ENCODE peak calls at places on chromosomes 5 and 9, in four cellular contexts. W is HepG2, P is GM12878, Y is K562. T is an unnamed sample.

GRCh38 chr5:73229271-73229670 is 56.3 kb downstream of the TMEM174 start:
- DNase-seq in W (no peak), P (no peak), Y (no peak), T (no peak)

GRCh38 chr5:60576425-60576824 is 123.5 kb downstream of the DEPDC1B start:
- DNase-seq in W (no peak), P (no peak), Y (no peak), T (no peak)

GRCh38 chr5:169647566-169647965 is 10.5 kb downstream of the DOCK2 start:
- DNase-seq in W (no peak), P (no peak), Y (no peak), T (no peak)

GRCh38 chr5:38228914-38229313 is 29.4 kb upstream of the EGFLAM start:
- DNase-seq in W (no peak), P (no peak), Y (no peak), T (no peak)

GRCh38 chr5:43231977-43232376 is 40.0 kb downstream of the NIM1K start:
- DNase-seq in W (no peak), P (no peak), Y (no peak), T (no peak)

GRCh38 chr9:135816179-135816970 is 91.0 kb downstream of the CAMSAP1 start:
- DNase-seq in W (no peak), P (no peak), Y (no peak), T (no peak)

GRCh38 chr9:122251351-122251750 is 13.3 kb downstream of the RBM18 start:
- DNase-seq in W (peak), P (no peak), Y (no peak), T (no peak)

GRCh38 chr9:136683173-136683745 is 4.0 kb downstream of the AGPAT2 start:
- DNase-seq in W (no peak), P (no peak), Y (no peak), T (no peak)

GRCh38 chr5:5953641-5954040 is 424.7 kb downstream of the MED10 start:
- DNase-seq in W (no peak), P (no peak), Y (no peak), T (no peak)

GRCh38 chr9:79134654-79135053 is 437.1 kb upstream of the TLE4 start:
- DNase-seq in W (no peak), P (no peak), Y (no peak), T (peak)

GRCh38 chr5:11797132-11797531 is 107.1 kb downstream of the CTNND2 start:
- DNase-seq in W (no peak), P (no peak), Y (no peak), T (no peak)

GRCh38 chr5:99000878-99001277 is 72.1 kb upstream of the CHD1 start:
- DNase-seq in W (no peak), P (no peak), Y (no peak), T (no peak)

DNA sequence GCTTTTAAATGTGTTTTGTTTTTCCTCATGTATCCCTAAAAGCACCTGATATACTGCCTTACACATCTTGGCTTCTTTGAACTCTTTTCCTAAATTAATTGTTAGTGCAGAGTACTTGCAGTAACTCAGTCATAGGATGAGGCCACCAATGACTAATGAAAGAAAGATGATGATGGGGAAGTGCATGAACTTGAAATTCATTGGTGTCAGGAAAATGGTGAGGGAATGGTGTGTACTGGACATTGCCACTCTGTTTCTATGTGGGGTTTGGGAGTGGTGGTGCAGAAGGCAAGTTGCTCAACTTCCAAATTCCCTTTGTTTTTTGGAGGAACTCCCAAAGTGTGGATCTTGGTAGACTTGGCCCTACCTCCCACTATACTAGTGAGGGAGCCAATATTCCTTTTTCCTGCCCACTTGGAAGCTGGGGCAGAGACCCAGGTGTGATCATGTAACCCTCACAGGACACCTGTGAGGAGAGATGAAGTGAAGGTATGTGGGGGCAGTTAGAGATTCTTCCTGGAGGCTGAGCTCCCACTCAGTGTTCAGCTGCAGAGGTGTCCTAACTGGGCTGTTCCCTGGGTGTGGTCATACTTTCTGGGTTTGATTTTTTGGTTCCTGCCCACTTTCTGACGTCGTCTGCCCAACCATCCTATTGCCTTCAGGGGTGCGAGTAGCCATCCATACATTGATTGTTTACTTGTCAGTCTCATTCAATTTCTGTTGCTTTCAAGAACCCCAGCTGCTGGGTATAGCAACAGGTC is 298.5 kb downstream of the MAST4 start:
- DNase-seq in W (no peak), P (no peak), Y (no peak), T (no peak)
- TF ChIP-seq FOXK2 in W (no peak), P (no peak), Y (no peak), T (no peak)

GRCh38 chr5:90547072-90547536 is 11.5 kb upstream of the ADGRV1 start:
- DNase-seq in W (peak), P (no peak), Y (no peak), T (peak)
- TF ChIP-seq SP1 in W (no peak), P (no peak), Y (no peak), T (no peak)

GRCh38 chr9:129278391-129279237 is 100.6 kb upstream of the IER5L start:
- DNase-seq in W (no peak), P (no peak), Y (peak), T (no peak)
- TF ChIP-seq FOXK2 in W (no peak), P (no peak), Y (no peak), T (no peak)

GRCh38 chr9:4904322-4905134 is 80.5 kb upstream of the JAK2 start:
- DNase-seq in W (no peak), P (no peak), Y (no peak), T (no peak)
- TF ChIP-seq SP1 in W (no peak), P (no peak), Y (no peak), T (no peak)

T was measured in HEK293T.